ENCODE peak calls at places on chromosome 1, in eight cellular contexts. J is endothelial cell, M is IMR-90, R is foreskin fibroblast, I is GM20000, A is heart right ventricle, Q is ovary, H is keratinocyte. P is an unnamed sample.

GRCh38 chr1:10779201-10779600 is 17.2 kb downstream of the CASZ1 start:
- DNase-seq in M (no peak), Q (no peak), A (no peak), J (no peak), I (no peak), H (peak; percentile 61), R (no peak), P (no peak)

GRCh38 chr1:66050123-66050522 is 257.4 kb downstream of the PDE4B start:
- DNase-seq in A (no peak), R (no peak), M (no peak), H (no peak), Q (no peak), J (no peak), I (no peak), P (no peak)

GRCh38 chr1:44632511-44633072 is 41.7 kb downstream of the TMEM53 start:
- DNase-seq in M (peak; percentile 32), Q (no peak), A (no peak), I (peak; percentile 57), R (no peak), J (no peak), H (no peak), P (no peak)

GRCh38 chr1:218585565-218586184 is 240.5 kb downstream of the TGFB2 start:
- DNase-seq in M (peak; percentile 86), H (no peak), A (peak; percentile 6), I (no peak), J (peak; percentile 20), Q (no peak), R (peak; percentile 25), P (no peak)

GRCh38 chr1:167797005-167797404 is 75.2 kb downstream of the MPZL1 start:
- DNase-seq in H (peak; percentile 86), I (no peak), J (peak; percentile 27), M (peak; percentile 99), Q (peak; percentile 84), A (peak; percentile 80), R (peak; percentile 98), P (peak; percentile 71)

GRCh38 chr1:153957744-153958110 is 685 bp downstream of the CRTC2 start:
- DNase-seq in A (no peak), H (no peak), J (no peak), M (no peak), I (peak; percentile 71), Q (no peak), R (peak; percentile 48), P (no peak)

GRCh38 chr1:62717483-62717882 is 29.3 kb upstream of the DOCK7 start:
- DNase-seq in Q (no peak), A (no peak), M (no peak), H (no peak), J (no peak), I (no peak), R (no peak), P (no peak)

GRCh38 chr1:115530407-115530806 is 111.4 kb upstream of the VANGL1 start:
- DNase-seq in I (no peak), J (no peak), A (no peak), R (peak; percentile 89), Q (no peak), H (no peak), M (peak; percentile 71), P (no peak)

GRCh38 chr1:217089239-217090014 is 366.2 kb upstream of the ESRRG start:
- DNase-seq in A (peak; percentile 30), Q (no peak), J (peak; percentile 14), I (no peak), R (peak; percentile 68), H (no peak), M (peak; percentile 61), P (no peak)

GRCh38 chr1:248810000-248810726 is 15.6 kb downstream of the SH3BP5L start:
- DNase-seq in Q (no peak), I (no peak), J (no peak), H (no peak), R (no peak), M (no peak), A (no peak), P (no peak)

GRCh38 chr1:100631015-100631521 is 88.5 kb upstream of the VCAM1 start:
- DNase-seq in A (peak; percentile 23), I (no peak), H (no peak), M (peak; percentile 95), R (peak; percentile 58), Q (no peak), J (no peak), P (no peak)

GRCh38 chr1:194318790-194319280 is 1132.4 kb upstream of the B3GALT2 start:
- DNase-seq in H (no peak), I (no peak), J (no peak), R (no peak), M (no peak), A (no peak), Q (no peak), P (no peak)

GRCh38 chr1:192979542-192979941 is 79.6 kb downstream of the UCHL5 start:
- DNase-seq in M (no peak), Q (no peak), A (no peak), J (no peak), I (no peak), H (no peak), R (no peak), P (no peak)

GRCh38 chr1:115642168-115643072 is 650 bp downstream of the VANGL1 start:
- DNase-seq in M (peak; percentile 20), H (no peak), I (peak; percentile 83), Q (peak; percentile 25), J (peak; percentile 37), R (peak; percentile 66), A (peak; percentile 38), P (no peak)

DNA sequence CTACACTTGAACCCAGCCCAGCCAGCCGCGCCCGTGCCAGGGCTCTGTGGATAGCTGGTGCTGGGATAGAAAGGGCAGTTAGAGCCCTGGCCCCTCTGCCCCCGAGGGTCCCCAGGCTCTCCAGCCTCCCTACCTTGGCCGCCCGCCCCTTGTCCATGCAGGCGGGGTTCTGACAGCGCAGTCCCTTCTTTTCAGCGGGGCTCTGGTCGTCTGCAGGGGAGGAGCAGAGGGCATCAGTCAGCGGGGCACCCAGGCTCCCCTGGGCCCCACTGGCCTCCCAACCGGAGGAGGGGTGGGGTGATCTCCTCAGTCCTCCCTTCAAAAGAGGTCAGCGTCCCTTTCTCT is 4.9 kb upstream of the PLEKHG5 start:
- DNase-seq in Q (no peak), I (no peak), H (no peak), A (no peak), J (no peak), M (no peak), R (no peak), P (no peak)
- TF ChIP-seq CTCF in Q (no peak), I (no peak), H (no peak), A (no peak), J (no peak), M (no peak), R (no peak), P (no peak)

GRCh38 chr1:116825735-116826438 is 71.7 kb downstream of the CD2 start:
- DNase-seq in M (no peak), A (no peak), Q (no peak), H (no peak), J (no peak), R (no peak), I (no peak), P (no peak)
- TF ChIP-seq CTCF in M (no peak), A (no peak), Q (no peak), H (no peak), J (no peak), R (no peak), I (no peak), P (no peak)

GRCh38 chr1:198788561-198789064 is 149.8 kb downstream of the PTPRC start:
- DNase-seq in H (no peak), M (no peak), Q (no peak), I (peak; percentile 22), A (no peak), R (no peak), J (peak; percentile 57), P (no peak)
- TF ChIP-seq CTCF in H (peak; percentile 37), M (peak; percentile 9), Q (no peak), I (peak; percentile 37), A (no peak), R (no peak), J (no peak), P (no peak)

DNA sequence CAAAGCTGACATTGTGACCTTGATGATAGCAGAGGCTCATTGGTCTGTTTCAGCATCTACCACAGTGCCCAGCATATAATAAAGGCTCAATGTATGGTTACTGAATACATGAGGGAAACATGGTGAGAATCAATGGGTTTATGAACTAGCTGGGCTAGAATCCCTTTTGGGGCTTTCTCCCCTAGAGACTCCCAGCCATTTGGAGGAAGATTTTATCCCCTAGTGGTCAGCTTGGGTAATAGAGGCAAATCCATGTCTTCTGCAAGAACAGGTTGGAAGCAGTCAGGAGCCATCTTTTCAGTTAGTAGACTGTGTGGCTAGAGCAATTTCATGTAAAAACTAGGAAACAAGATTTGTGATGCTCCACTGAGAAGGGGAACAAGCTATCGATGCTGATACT is 15.8 kb upstream of the REG4 start:
- DNase-seq in J (no peak), Q (no peak), H (no peak), A (no peak), R (no peak), I (peak; percentile 13), M (no peak), P (no peak)
- TF ChIP-seq CTCF in J (peak; percentile 79), Q (no peak), H (peak; percentile 30), A (no peak), R (peak; percentile 22), I (no peak), M (no peak), P (no peak)

GRCh38 chr1:201696217-201696761 is 132.7 kb upstream of the IPO9 start:
- DNase-seq in Q (peak; percentile 42), J (no peak), M (peak; percentile 93), H (no peak), A (peak; percentile 81), I (no peak), R (peak; percentile 97), P (peak; percentile 57)
- TF ChIP-seq CTCF in Q (no peak), J (no peak), M (no peak), H (no peak), A (no peak), I (no peak), R (no peak), P (no peak)

DNA sequence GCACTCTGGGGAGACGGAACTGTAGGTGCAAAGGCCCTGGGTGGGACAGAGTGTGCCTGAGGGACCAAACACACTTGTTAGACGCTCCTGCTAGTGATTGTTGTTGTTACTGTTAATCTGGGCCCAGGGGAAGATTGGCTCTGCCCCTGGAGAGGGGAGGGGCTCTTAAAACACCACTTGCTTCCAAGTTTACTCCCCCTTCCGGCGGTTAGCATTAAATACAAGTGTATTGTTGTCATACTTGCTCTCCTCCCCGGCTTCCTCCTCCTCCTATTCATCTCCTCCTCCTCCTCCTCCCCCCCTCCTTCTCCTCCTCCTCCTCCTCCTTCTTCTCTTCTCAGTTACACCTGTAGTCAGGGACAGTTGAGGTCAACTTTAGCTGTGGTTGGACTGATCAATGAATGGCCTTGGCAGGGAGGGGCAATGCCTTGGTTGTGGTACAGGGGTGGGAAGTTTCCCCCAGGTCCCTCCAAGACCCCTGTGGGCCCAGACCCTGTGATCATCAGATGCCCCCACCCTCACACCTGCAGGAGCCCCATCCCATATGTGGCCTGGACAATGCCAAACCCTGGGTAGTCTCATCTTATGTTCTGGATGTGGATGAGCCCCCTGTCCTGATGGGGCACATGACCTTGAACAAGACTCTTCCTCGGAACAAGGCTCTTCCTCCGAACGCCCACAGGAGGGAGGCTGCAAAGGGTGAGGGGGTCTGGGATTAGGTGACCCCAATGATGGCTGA is 217.3 kb downstream of the PTPRU start:
- DNase-seq in H (no peak), Q (peak; percentile 25), J (peak; percentile 22), R (peak; percentile 32), A (no peak), I (peak; percentile 52), M (peak; percentile 53), P (no peak)
- TF ChIP-seq CTCF in H (peak; percentile 64), Q (peak; percentile 12), J (peak; percentile 29), R (peak; percentile 34), A (no peak), I (no peak), M (peak; percentile 42), P (no peak)